ENCODE peak calls at places on chromosomes 12 and 14, in nine cellular contexts. W, B, T, N, A, V, Y, R and M are unnamed samples.

GRCh38 chr12:111394480-111394879 is 11.2 kb upstream of the SH2B3 start:
- DNase-seq in W (no peak), B (no peak), T (no peak), N (no peak), A (no peak), V (no peak), Y (no peak), R (no peak), M (no peak)

GRCh38 chr12:34368079-34368478 is 345.8 kb downstream of the ALG10 start:
- DNase-seq in W (no peak), B (no peak), T (no peak), N (no peak), A (no peak), V (no peak), Y (no peak), R (no peak), M (no peak)

GRCh38 chr12:58919271-58920101 is 818 bp downstream of the LRIG3 start:
- DNase-seq in W (peak; percentile 41), B (peak; percentile 58), T (peak; percentile 70), N (peak; percentile 40), A (peak; percentile 59), V (peak; percentile 57), Y (no peak), R (peak; percentile 34), M (peak; percentile 48)

GRCh38 chr12:120247183-120247582 is 18.3 kb downstream of the PXN start:
- DNase-seq in W (no peak), B (no peak), T (no peak), N (no peak), A (no peak), V (no peak), Y (no peak), R (no peak), M (no peak)

GRCh38 chr12:29088611-29089219 is 60.4 kb upstream of the FAR2 start:
- DNase-seq in W (no peak), B (peak; percentile 16), T (peak; percentile 58), N (no peak), A (peak; percentile 40), V (peak; percentile 53), Y (peak; percentile 4), R (peak; percentile 5), M (peak; percentile 73)

GRCh38 chr12:108734200-108734906 is 3.0 kb upstream of the CORO1C start:
- DNase-seq in W (no peak), B (peak; percentile 97), T (peak; percentile 98), N (peak; percentile 39), A (peak; percentile 86), V (peak; percentile 37), Y (peak; percentile 65), R (peak; percentile 90), M (peak; percentile 99)

GRCh38 chr12:101604132-101604531 is 9.4 kb downstream of the MYBPC1 start:
- DNase-seq in W (no peak), B (no peak), T (no peak), N (no peak), A (no peak), V (peak; percentile 42), Y (no peak), R (no peak), M (peak; percentile 42)

GRCh38 chr12:87509233-87509820 is 519.9 kb downstream of the C12orf50 start:
- DNase-seq in W (no peak), B (peak; percentile 81), T (peak; percentile 23), N (no peak), A (peak; percentile 81), V (no peak), Y (no peak), R (peak; percentile 20), M (peak; percentile 82)

GRCh38 chr12:29908154-29908553 is 124.4 kb upstream of the TMTC1 start:
- DNase-seq in W (no peak), B (no peak), T (no peak), N (no peak), A (no peak), V (no peak), Y (no peak), R (no peak), M (no peak)

GRCh38 chr12:26880625-26881024 is 47.6 kb upstream of the ITPR2 start:
- DNase-seq in W (no peak), B (no peak), T (no peak), N (no peak), A (no peak), V (no peak), Y (no peak), R (no peak), M (no peak)

GRCh38 chr12:45725631-45726593 is 3.6 kb upstream of the ARID2 start:
- DNase-seq in W (peak; percentile 23), B (peak; percentile 51), T (peak; percentile 66), N (no peak), A (peak; percentile 64), V (peak; percentile 41), Y (peak; percentile 56), R (peak; percentile 46), M (peak; percentile 63)

GRCh38 chr12:2228535-2228934 is 175.7 kb downstream of the CACNA1C start:
- DNase-seq in W (no peak), B (no peak), T (no peak), N (no peak), A (no peak), V (no peak), Y (no peak), R (no peak), M (no peak)

GRCh38 chr12:95963104-95963503 is 20.0 kb downstream of the AMDHD1 start:
- DNase-seq in W (no peak), B (no peak), T (no peak), N (no peak), A (no peak), V (peak; percentile 67), Y (no peak), R (peak; percentile 10), M (peak; percentile 52)

GRCh38 chr12:53499261-53500118 is at the start of gene MAP3K12:
- DNase-seq in W (peak; percentile 54), B (peak; percentile 47), T (peak; percentile 85), N (peak; percentile 84), A (peak; percentile 77), V (peak; percentile 77), Y (peak; percentile 76), R (peak; percentile 67), M (peak; percentile 42)

GRCh38 chr12:118103601-118104382 is at the start of gene VSIG10:
- DNase-seq in W (peak; percentile 67), B (peak; percentile 53), T (peak; percentile 75), N (peak; percentile 79), A (peak; percentile 57), V (peak; percentile 85), Y (peak; percentile 40), R (peak; percentile 88), M (peak; percentile 90)

GRCh38 chr12:98416845-98417244 is 98.5 kb upstream of the TMPO start:
- DNase-seq in W (no peak), B (peak; percentile 57), T (peak; percentile 64), N (no peak), A (peak; percentile 44), V (peak; percentile 42), Y (peak; percentile 52), R (peak; percentile 40), M (peak; percentile 34)

GRCh38 chr14:54175298-54175942 is 218.8 kb upstream of the BMP4 start:
- DNase-seq in W (peak; percentile 73), B (peak; percentile 73), T (peak; percentile 73), N (peak; percentile 64), A (peak; percentile 83), V (peak; percentile 87), Y (peak; percentile 58), R (peak; percentile 55), M (peak; percentile 100)

DNA sequence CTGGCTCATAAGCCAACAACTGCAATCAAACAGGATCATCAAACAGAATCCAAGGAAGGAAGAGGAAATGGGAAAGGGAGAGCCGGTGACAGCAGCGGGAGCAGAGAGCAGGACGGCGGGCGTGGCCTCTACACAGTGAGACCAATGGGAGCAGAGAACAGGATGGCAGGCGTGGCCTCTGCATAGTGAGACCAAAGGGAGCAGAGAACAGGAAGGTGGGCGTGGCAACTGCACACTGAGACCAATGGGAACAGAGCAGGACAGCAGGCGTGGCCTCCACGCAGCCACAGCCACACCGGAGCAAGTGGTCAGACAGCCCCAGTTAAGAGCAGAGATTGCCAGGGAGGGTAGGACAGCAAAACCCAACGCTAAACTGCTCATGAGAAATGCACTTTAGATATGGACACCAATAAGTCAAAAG is 16.4 kb downstream of the LRCOL1 start:
- DNase-seq in W (peak; percentile 81), B (peak; percentile 84), T (peak; percentile 95), N (peak; percentile 97), A (peak; percentile 93), V (peak; percentile 94), Y (peak; percentile 96), R (peak; percentile 92), M (peak; percentile 99)
- H3K4me2 ChIP-seq in W (no peak overlapping the region), B (peak overlapping the region; percentile 89), T (peak overlapping the region; percentile 49), N (no peak overlapping the region), A (peak overlapping the region; percentile 44), V (no peak overlapping the region), Y (peak overlapping the region; percentile 73), R (peak overlapping the region; percentile 68), M (peak overlapping the region; percentile 84)

DNA sequence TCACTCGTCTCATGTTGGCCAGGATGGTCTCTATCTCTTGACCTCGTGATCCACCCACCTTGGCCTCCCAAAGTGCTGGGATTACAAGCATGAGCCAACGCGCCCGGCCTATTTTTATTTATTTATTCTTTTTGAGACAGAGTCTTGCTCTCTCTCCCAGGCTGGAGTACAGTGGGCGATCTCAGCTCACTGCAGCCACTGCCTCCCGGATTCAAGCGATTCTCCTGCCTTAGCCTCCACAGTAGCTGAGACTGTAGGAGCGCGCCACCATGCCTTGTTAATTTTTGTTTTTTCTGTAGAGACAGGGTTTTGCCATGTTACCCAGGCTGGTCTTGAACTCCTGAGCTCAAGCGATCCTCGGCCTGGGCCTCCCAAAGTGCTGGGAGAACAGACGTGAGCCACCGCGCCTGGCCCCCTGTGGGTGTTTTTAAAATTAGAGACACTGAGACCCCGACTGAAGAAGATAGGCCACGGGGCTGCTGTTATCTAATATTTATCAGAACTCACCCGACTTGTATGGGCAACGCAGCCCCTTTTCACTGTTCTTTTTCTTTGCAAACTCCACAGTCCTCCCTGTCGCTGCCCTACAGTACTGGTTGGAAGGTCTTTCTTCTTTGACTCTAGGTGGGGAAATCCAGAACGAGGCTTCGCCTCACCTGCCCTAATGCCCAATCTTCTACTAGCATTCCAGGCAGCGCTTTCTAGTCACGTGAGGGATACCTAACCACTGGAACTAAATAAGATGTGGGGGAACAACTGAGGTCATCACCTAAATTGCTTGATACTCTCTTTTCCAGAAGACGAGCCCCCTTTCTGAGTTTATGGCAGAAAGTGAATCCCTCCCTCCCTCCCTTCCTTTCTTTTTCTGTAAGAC is 1.3 kb upstream of the GABARAPL1 start:
- DNase-seq in W (no peak), B (no peak), T (no peak), N (no peak), A (no peak), V (no peak), Y (no peak), R (no peak), M (no peak)
- H3K4me2 ChIP-seq in W (no peak overlapping the region), B (no peak overlapping the region), T (no peak overlapping the region), N (no peak overlapping the region), A (no peak overlapping the region), V (no peak overlapping the region), Y (no peak overlapping the region), R (peak overlapping the region; percentile 56), M (no peak overlapping the region)

GRCh38 chr12:57139796-57140649 is 7.4 kb downstream of the LRP1-AS start:
- DNase-seq in W (no peak), B (peak; percentile 69), T (peak; percentile 71), N (no peak), A (peak; percentile 52), V (no peak), Y (no peak), R (no peak), M (no peak)
- H3K4me2 ChIP-seq in W (no peak overlapping the region), B (no peak overlapping the region), T (peak overlapping the region; percentile 26), N (no peak overlapping the region), A (peak overlapping the region; percentile 11), V (no peak overlapping the region), Y (no peak overlapping the region), R (no peak overlapping the region), M (no peak overlapping the region)

DNA sequence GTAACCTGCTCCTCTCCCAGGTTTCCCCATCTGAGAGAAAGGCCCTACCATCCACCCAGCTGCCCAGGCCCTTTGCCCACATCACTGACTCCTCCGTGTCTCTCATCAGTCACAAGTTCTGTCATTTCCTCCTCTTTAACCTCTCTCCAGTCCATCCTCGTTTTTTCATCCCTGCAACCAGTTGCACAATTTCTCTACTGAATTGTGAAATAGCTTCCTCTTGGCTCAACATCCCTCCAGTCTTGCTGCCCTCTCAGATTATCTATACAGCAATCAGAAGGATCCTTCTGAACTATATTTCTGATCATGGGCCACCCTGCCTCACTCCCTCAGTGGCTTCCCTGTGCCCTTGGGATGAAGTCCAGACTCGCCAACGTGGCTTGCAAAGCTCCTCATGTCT is 6.8 kb downstream of the FAM161B start:
- DNase-seq in W (no peak), B (peak; percentile 71), T (peak; percentile 87), N (no peak), A (peak; percentile 79), V (no peak), Y (no peak), R (no peak), M (peak; percentile 58)
- H3K4me2 ChIP-seq in W (no peak overlapping the region), B (peak overlapping the region; percentile 20), T (peak overlapping the region; percentile 12), N (no peak overlapping the region), A (no peak overlapping the region), V (no peak overlapping the region), Y (no peak overlapping the region), R (no peak overlapping the region), M (no peak overlapping the region)